ENCODE peak calls at places on chromosomes 5 and 9, in four cellular contexts. A is gastrocnemius medialis, L is BE2C, F is GM10248. H is an unnamed sample.
A peak's percentile ranks its signal among the peaks of the same experiment; 100 is the strongest.

GRCh38 chr5:124859027-124859426 is 112.6 kb upstream of the ZNF608 start:
- DNase-seq in A (peak; percentile 37), L (peak; percentile 51), F (no peak), H (no peak)

GRCh38 chr9:121498150-121498486 is 1.5 kb downstream of the GGTA1 start:
- DNase-seq in A (peak; percentile 50), L (peak; percentile 73), F (peak; percentile 87), H (peak; percentile 60)

GRCh38 chr9:93893899-93894690 is 61.1 kb downstream of the BARX1 start:
- DNase-seq in A (no peak), L (no peak), F (peak; percentile 4), H (no peak)

GRCh38 chr5:132110930-132111329 is 37.3 kb downstream of the CSF2 start:
- DNase-seq in A (no peak), L (no peak), F (no peak), H (no peak)

GRCh38 chr5:174323878-174324281 is 278.4 kb downstream of the NSG2 start:
- DNase-seq in A (no peak), L (peak; percentile 72), F (peak; percentile 51), H (peak; percentile 26)

GRCh38 chr5:40551706-40552557 is 127.8 kb upstream of the PTGER4 start:
- DNase-seq in A (no peak), L (no peak), F (no peak), H (peak; percentile 85)

GRCh38 chr9:100714372-100715099 is 136.7 kb downstream of the CAVIN4 start:
- DNase-seq in A (no peak), L (peak; percentile 78), F (peak; percentile 62), H (peak; percentile 29)

GRCh38 chr5:151063136-151063544 is 17.7 kb downstream of the TNIP1 start:
- DNase-seq in A (peak; percentile 73), L (no peak), F (no peak), H (peak; percentile 85)

GRCh38 chr9:35835216-35835604 is 6.2 kb downstream of the TMEM8B start:
- DNase-seq in A (no peak), L (no peak), F (no peak), H (no peak)
- TF ChIP-seq CTCF in A (no peak), L (peak; percentile 48), F (peak; percentile 13), H (peak; percentile 24)

GRCh38 chr5:6822556-6823343 is 109.5 kb downstream of the TENT4A start:
- DNase-seq in A (no peak), L (peak; percentile 37), F (no peak), H (no peak)

GRCh38 chr5:6820851-6821479 is 107.7 kb downstream of the TENT4A start:
- DNase-seq in A (no peak), L (peak; percentile 68), F (peak; percentile 59), H (peak; percentile 6)

GRCh38 chr5:6818594-6819512 is 105.6 kb downstream of the TENT4A start:
- DNase-seq in A (no peak), L (no peak), F (no peak), H (no peak)

GRCh38 chr5:6822068-6822467 is 108.8 kb downstream of the TENT4A start:
- DNase-seq in A (no peak), L (no peak), F (no peak), H (no peak)

DNA sequence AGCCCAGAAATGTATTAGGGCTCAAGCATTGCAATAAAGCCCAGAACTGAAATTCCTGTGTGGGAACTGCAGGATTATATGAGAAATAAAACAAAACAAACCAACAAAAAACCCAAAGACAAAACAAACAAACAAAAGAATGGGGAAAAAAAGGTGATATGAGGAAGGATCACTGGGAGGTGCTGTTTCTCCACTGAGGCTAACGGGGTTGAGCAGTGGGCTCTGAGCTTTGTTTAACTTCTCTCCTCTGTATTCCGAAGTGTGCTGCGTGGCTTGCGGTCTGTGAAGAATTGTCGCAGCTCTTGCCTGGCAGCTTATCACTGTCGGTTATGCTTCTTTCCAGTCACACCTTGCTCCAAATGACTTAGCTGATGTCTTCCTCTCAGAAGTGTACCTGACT is 106.3 kb downstream of the TENT4A start:
- DNase-seq in A (no peak), L (no peak), F (no peak), H (no peak)
- TF ChIP-seq CTCF in A (no peak), L (no peak), F (no peak), H (no peak)

DNA sequence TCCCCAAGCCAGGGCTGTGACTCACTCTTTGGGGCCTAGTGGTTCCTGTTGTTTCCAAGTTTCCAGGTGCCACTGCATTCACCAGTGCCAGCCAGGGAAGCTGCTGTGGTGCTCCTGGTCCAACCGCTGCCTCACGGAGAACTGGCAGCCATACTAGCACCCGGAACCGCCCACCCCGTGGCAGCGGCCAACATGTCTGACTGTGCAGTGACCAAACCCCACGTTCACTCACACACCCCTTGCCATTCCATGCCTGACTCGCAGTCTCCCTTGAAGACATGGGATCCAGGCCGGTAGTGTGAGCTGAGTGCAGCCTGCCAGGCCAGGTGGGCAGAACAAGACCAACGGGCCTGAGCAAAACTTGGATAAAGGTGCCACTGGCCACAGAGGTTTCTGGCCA is 845.0 kb upstream of the DMAC1 start:
- DNase-seq in A (no peak), L (no peak), F (no peak), H (no peak)
- TF ChIP-seq CTCF in A (no peak), L (no peak), F (no peak), H (no peak)

GRCh38 chr5:139422307-139422893 is 16.9 kb downstream of the DNAJC18 start:
- DNase-seq in A (no peak), L (peak; percentile 47), F (peak; percentile 85), H (peak; percentile 76)
- TF ChIP-seq CTCF in A (peak; percentile 61), L (peak; percentile 95), F (peak; percentile 85), H (peak; percentile 95)

GRCh38 chr9:136623849-136624183 is 38.9 kb upstream of the EGFL7 start:
- DNase-seq in A (no peak), L (no peak), F (no peak), H (no peak)

GRCh38 chr9:136621734-136622093 is 41.0 kb upstream of the EGFL7 start:
- DNase-seq in A (no peak), L (no peak), F (no peak), H (no peak)

GRCh38 chr9:136624184-136624951 is 38.3 kb upstream of the EGFL7 start:
- DNase-seq in A (no peak), L (no peak), F (no peak), H (no peak)

GRCh38 chr9:136622538-136622948 is 40.2 kb upstream of the EGFL7 start:
- DNase-seq in A (no peak), L (no peak), F (no peak), H (no peak)

DNA sequence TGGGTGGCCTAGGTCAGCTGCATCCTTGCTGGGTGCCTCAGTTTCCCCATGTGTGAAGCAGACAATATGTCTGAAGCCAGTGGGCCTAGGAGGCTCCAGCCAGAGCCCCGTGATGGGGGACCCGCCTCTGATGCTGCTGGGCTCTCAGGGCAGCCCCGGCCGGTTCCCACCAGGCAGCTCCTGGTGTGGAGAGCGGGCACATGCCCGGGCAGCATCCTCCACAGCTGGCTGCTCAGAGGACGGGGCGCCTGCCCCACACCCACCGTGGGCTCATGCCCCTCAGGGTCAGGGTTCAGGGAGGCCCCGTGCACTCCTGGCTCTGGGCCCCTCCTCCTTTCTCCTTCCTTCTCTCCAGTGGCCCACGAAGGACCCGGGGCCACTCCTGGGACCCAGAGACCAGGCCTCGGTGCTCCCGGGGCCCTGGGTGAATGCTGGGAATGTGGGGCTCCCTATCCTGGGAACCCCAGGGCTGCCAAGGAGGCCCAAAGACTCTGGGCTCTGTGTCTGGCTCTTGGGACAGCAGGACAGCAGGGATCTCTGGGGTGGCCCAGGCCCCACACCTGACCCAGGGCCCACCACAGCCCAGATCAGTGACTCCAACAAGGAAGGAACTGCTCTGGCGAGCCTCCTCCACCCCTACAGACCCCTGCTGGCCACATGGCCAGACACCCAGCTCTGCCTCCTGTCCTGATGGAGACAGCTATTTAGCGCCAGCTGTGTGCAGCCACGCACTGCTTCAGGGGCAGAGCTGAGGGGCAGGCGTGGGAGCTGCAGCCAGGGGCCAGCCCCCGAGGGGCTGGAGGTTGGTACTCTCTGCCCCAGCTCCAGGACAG is 39.5 kb upstream of the EGFL7 start:
- DNase-seq in A (no peak), L (no peak), F (no peak), H (no peak)
- TF ChIP-seq CTCF in A (no peak), L (no peak), F (no peak), H (no peak)

H was measured in fibroblast of villous mesenchyme.